ENCODE peak calls at places on chromosomes 6 and 20, in nine cellular contexts. V is IMR-90; J is left lung; W is mammary epithelial cell; M is colonic mucosa; P is breast epithelium; K is CD8-positive, alpha-beta T cell; F is GM23338; B is sigmoid colon. C is an unnamed sample.

GRCh38 chr20:50580016-50580747 is 70.0 kb downstream of the PTPN1 start:
- DNase-seq in M (peak; percentile 65), F (peak; percentile 81), W (no peak), V (peak; percentile 41), B (peak; percentile 86), J (no peak), K (peak; percentile 25), P (no peak), C (peak; percentile 71)

GRCh38 chr6:11950109-11950508 is 62.0 kb upstream of the HIVEP1 start:
- DNase-seq in P (no peak), K (no peak), M (no peak), B (no peak), F (no peak), J (no peak), W (no peak), V (no peak), C (no peak)

GRCh38 chr6:41939091-41939847 is 2.3 kb downstream of the CCND3 start:
- DNase-seq in M (no peak), J (peak; percentile 90), K (no peak), V (peak; percentile 43), P (no peak), F (peak; percentile 69), W (no peak), B (peak; percentile 71), C (no peak)

GRCh38 chr6:138086573-138087196 is 20.5 kb downstream of the PERP start:
- DNase-seq in V (peak; percentile 83), J (no peak), M (no peak), B (no peak), F (peak; percentile 72), W (peak; percentile 90), K (no peak), P (no peak), C (peak; percentile 47)

GRCh38 chr20:2984956-2985661 is 58.3 kb upstream of the GNRH2 start:
- DNase-seq in P (no peak), V (peak; percentile 80), W (peak; percentile 71), B (no peak), K (no peak), J (no peak), F (no peak), M (no peak), C (no peak)

GRCh38 chr6:88698661-88699060 is 264.8 kb downstream of the RNGTT start:
- DNase-seq in F (no peak), K (no peak), W (no peak), P (no peak), V (no peak), B (no peak), J (no peak), M (no peak), C (no peak)

GRCh38 chr6:19128701-19129100 is 708.5 kb upstream of the ID4 start:
- DNase-seq in B (no peak), W (no peak), P (no peak), M (no peak), K (no peak), F (no peak), V (no peak), J (no peak), C (no peak)

GRCh38 chr20:63574829-63575720 is 1.0 kb upstream of the HELZ2 start:
- DNase-seq in K (no peak), J (no peak), F (no peak), W (no peak), V (peak; percentile 24), P (no peak), B (no peak), M (no peak), C (no peak)

GRCh38 chr6:159151266-159151855 is 17.8 kb upstream of the FNDC1 start:
- DNase-seq in W (peak; percentile 19), F (peak; percentile 54), V (peak; percentile 58), J (no peak), M (peak; percentile 54), P (no peak), B (no peak), K (peak; percentile 7), C (peak; percentile 28)

GRCh38 chr6:8132130-8132529 is 29.8 kb upstream of the EEF1E1 start:
- DNase-seq in P (no peak), M (no peak), B (no peak), F (no peak), J (no peak), K (no peak), W (no peak), V (no peak), C (no peak)

GRCh38 chr20:1934162-1934561 is 39.0 kb downstream of the SIRPA start:
- DNase-seq in V (peak; percentile 90), P (no peak), B (no peak), K (no peak), J (no peak), F (no peak), W (peak; percentile 52), M (no peak), C (no peak)

GRCh38 chr20:7637184-7637583 is 303.1 kb downstream of the HAO1 start:
- DNase-seq in P (no peak), V (no peak), F (no peak), J (no peak), W (peak; percentile 77), M (no peak), K (no peak), B (no peak), C (no peak)

DNA sequence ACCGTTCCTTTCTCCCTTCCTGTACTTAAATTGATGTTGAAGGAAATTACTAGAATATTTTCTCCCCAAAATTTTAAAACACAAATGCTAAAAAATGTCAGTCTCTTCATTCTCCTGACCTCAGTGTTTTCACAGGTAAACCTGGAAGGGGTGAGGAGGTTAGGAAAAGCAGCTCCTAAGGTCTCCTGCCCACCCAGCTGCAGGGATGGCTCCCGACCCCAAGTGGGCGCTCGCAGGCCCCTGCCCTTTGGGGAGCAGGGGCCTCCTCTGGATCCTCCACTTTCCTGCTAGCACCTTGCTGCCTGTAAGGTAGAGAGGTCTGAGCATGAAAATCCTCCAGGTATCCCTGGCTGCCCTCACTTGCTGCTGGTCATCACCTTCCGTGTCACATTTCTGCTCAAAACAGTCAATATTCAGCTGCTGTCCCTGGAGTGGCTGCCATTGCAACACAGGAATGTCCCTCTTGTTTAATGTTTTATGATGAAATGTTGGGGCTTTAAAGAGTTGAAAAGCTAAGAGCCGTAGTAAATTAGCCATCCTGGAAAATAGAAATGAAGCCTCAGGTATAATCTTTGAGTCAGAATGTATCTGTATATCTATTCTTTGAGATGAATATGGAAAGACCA is 10.9 kb upstream of the HSP90AB1 start:
- DNase-seq in B (no peak), J (peak; percentile 54), W (no peak), V (no peak), P (no peak), M (no peak), K (no peak), F (peak; percentile 56), C (peak; percentile 1)
- H3K27ac ChIP-seq in B (peak overlapping the region; percentile 97), J (no peak overlapping the region), W (no peak overlapping the region), V (no peak overlapping the region), P (peak overlapping the region; percentile 99), M (no peak overlapping the region), K (no peak overlapping the region), F (no peak overlapping the region), C (no peak overlapping the region)

GRCh38 chr20:36663026-36663425 is 17.0 kb upstream of the SLA2 start:
- DNase-seq in K (no peak), F (no peak), J (no peak), W (no peak), V (no peak), M (no peak), B (no peak), P (no peak), C (no peak)

GRCh38 chr20:36670665-36671357 is 24.8 kb upstream of the SLA2 start:
- DNase-seq in P (no peak), J (no peak), B (no peak), V (no peak), M (no peak), K (no peak), F (no peak), W (no peak), C (no peak)

GRCh38 chr20:36666181-36666740 is 20.3 kb upstream of the SLA2 start:
- DNase-seq in F (no peak), W (no peak), P (no peak), J (no peak), V (peak; percentile 46), K (no peak), M (no peak), B (no peak), C (no peak)
- TF ChIP-seq CTCF in F (peak; percentile 39), W (no peak), P (no peak), J (no peak), V (peak; percentile 46), K (no peak), M (no peak), B (no peak), C (peak; percentile 37)

DNA sequence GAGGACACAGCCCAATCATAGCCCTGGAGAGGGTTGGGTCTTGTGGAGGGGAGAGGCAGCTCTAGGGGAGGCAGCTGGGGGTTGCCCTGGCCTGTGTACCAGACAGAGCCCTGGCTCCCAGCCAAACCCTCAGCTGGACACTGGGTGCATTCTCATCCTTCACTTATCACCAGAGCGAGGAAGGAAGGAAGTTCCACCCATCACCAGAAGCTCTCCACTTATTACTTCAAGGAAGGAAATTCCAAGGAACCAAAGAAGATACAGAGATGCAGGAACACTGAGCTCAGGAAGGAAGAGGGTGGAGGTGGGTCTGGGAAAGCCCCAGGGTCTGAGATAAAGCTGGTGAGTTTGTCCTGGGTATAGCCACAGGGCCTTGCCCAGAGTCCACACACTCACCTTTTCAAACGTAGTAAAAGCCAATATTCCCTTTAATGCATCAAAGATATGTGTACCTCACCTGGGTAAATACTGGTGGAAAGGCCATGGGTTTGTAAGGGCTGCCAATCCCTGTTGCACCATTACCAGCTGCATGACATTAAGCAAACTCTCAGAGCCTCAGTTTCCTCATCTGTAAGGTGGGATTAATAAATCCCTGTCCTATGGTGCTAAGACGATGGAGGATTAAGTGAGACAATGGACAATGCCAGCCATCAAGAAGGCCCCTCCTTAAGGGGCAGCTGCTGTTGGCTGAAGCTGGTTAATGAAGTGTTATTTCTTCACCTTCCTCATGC is 109.7 kb upstream of the NAA20 start:
- DNase-seq in V (no peak), W (no peak), M (no peak), J (no peak), K (no peak), B (no peak), P (no peak), F (no peak), C (no peak)
- H3K4me1 ChIP-seq in V (no peaks in the 10 kb centered on the region), W (no peaks in the 10 kb centered on the region), M (peaks cover 3% of the 10 kb centered on the region), J (no peaks in the 10 kb centered on the region), K (no peaks in the 10 kb centered on the region), B (peaks cover 9% of the 10 kb centered on the region), P (no peaks in the 10 kb centered on the region), F (no peaks in the 10 kb centered on the region), C (no peaks in the 10 kb centered on the region)

DNA sequence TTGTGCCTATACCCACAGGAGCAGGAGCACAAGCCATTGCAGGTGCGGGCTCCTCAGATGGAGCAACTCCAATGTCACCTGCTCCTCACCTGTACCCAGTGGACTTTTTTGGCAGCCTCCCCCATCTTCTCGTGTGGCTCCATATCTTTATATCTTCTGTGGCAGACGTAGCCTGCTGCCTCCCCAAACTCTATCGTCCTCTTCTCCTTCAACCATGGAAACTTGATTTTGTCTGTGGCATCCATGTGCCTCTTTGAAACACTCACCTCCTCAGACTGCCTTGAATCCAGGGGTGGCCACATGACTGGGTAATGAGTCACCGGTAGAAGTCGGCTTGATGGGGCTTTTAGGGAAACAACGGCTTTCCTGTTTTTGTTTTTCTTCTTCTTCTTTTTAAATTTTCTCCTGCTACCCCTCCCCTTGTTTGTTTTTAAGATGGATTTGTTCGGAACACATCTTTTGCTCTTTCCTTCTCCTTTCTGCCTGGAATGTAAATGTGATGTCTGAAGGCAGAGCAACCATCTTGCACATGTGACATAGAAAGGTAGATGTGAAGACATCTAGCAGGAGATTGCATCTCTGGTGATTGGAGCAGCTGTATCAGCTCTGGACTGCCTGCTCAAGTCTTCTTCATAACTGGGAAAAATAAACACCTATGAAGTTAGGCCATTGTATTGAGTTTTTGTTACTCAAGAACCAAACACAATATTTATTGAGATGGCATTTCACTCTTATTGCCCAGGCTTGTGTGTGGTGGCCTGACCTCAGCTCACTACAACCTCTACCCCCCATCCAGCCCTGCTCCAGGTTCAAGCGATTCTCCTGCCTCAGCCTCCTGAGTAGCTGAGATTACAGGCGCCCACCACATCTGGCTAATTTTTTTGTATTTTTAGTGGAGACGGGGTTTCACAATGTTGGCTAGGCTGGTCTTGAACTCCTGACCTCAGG is 69.9 kb upstream of the DDR1 start:
- DNase-seq in W (peak; percentile 88), V (peak; percentile 84), M (no peak), J (no peak), K (no peak), F (no peak), B (no peak), P (no peak), C (peak; percentile 65)
- H3K27ac ChIP-seq in W (peak overlapping the region; percentile 72), V (peak overlapping the region; percentile 79), M (peak overlapping the region; percentile 77), J (peak overlapping the region; percentile 80), K (no peak overlapping the region), F (no peak overlapping the region), B (no peak overlapping the region), P (no peak overlapping the region), C (peak overlapping the region; percentile 94)

C was measured in PC-9.